ENCODE peak calls at places on chromosomes 11 and 22, in seven cellular contexts. K is GOT3; Z is SW480; J is midbrain; N is neuronal stem cell; A is stimulated activated CD4-positive, alpha-beta T cell treated with anti-CD3 and anti-CD28 coated beads, Interleukin-2, amount 100 ng/mL, for 24 hours; W is colonic mucosa. V is an unnamed sample.
A peak's percentile ranks its signal among the peaks of the same experiment; 100 is the strongest.

GRCh38 chr22:24325105-24325757 is 54.6 kb downstream of the SPECC1L start:
- DNase-seq in Z (peak; percentile 25), W (peak; percentile 34), N (no peak), A (no peak), K (no peak), J (peak; percentile 67), V (no peak)

GRCh38 chr11:33015621-33016551 is at the start of gene DEPDC7:
- DNase-seq in N (peak; percentile 76), A (peak; percentile 79), K (peak; percentile 72), J (peak; percentile 93), W (peak; percentile 95), Z (peak; percentile 96), V (peak; percentile 96)

GRCh38 chr22:41638124-41638523 is 17.0 kb downstream of the XRCC6 start:
- DNase-seq in K (no peak), J (no peak), W (no peak), A (no peak), Z (no peak), N (no peak), V (no peak)

GRCh38 chr11:34599406-34599901 is 21.4 kb upstream of the EHF start:
- DNase-seq in K (no peak), W (no peak), N (no peak), Z (peak; percentile 91), J (no peak), A (no peak), V (no peak)

GRCh38 chr11:81959341-81959740 is 774.3 kb downstream of the FAM181B start:
- DNase-seq in J (no peak), A (no peak), Z (no peak), K (no peak), W (no peak), N (peak; percentile 18), V (no peak)

GRCh38 chr11:16925495-16926065 is 88.6 kb downstream of the PLEKHA7 start:
- DNase-seq in K (no peak), Z (peak; percentile 91), W (peak; percentile 62), J (no peak), A (no peak), N (peak; percentile 66), V (no peak)

GRCh38 chr22:31210830-31211503 is 1.1 kb upstream of the LIMK2 start:
- DNase-seq in J (no peak), K (no peak), W (no peak), N (no peak), A (no peak), Z (peak; percentile 51), V (no peak)

GRCh38 chr11:78749243-78749730 is 174.6 kb upstream of the NARS2 start:
- DNase-seq in W (no peak), N (no peak), K (no peak), Z (no peak), J (no peak), A (no peak), V (no peak)

GRCh38 chr22:20107471-20107901 is 8.4 kb upstream of the RANBP1 start:
- DNase-seq in K (no peak), N (no peak), Z (no peak), A (no peak), W (no peak), J (no peak), V (no peak)

GRCh38 chr11:95764267-95764898 is 25.2 kb downstream of the FAM76B start:
- DNase-seq in J (peak; percentile 55), Z (peak; percentile 74), A (no peak), K (no peak), N (no peak), W (no peak), V (no peak)

GRCh38 chr11:69297225-69297925 is 3.4 kb downstream of the MYEOV start:
- DNase-seq in Z (peak; percentile 98), A (peak; percentile 83), J (peak; percentile 53), N (no peak), W (peak; percentile 93), K (peak; percentile 88), V (peak; percentile 94)

GRCh38 chr22:27752771-27753170 is 48.8 kb downstream of the MN1 start:
- DNase-seq in J (no peak), N (no peak), Z (no peak), K (no peak), A (no peak), W (peak; percentile 40), V (no peak)

GRCh38 chr11:1230456-1231395 is 7.9 kb downstream of the MUC5B start:
- DNase-seq in Z (peak; percentile 28), W (peak; percentile 19), N (no peak), K (no peak), A (no peak), J (no peak), V (no peak)

GRCh38 chr11:125995313-125995712 is 49.5 kb downstream of the VSIG10L2 start:
- DNase-seq in N (no peak), Z (no peak), J (no peak), W (no peak), K (no peak), A (peak; percentile 46), V (peak; percentile 32)

GRCh38 chr11:26841818-26842457 is 120.1 kb upstream of the SLC5A12 start:
- DNase-seq in Z (no peak), J (no peak), K (no peak), A (no peak), N (no peak), W (no peak), V (no peak)

GRCh38 chr11:19987243-19987870 is 172.9 kb downstream of the DBX1 start:
- DNase-seq in W (no peak), A (no peak), N (no peak), J (no peak), Z (no peak), K (no peak), V (no peak)

GRCh38 chr11:60069471-60069870 is 13.0 kb downstream of the MS4A3 start:
- DNase-seq in Z (no peak), N (no peak), W (no peak), J (no peak), K (no peak), A (no peak), V (no peak)

GRCh38 chr11:9760180-9760550 is 96.3 kb downstream of the SWAP70 start:
- DNase-seq in W (peak; percentile 72), J (peak; percentile 58), Z (no peak), K (no peak), N (no peak), A (no peak), V (peak; percentile 92)

GRCh38 chr11:94171693-94172440 is 43.2 kb downstream of the PANX1 start:
- DNase-seq in Z (peak; percentile 28), A (peak; percentile 37), N (peak; percentile 49), J (peak; percentile 9), W (peak; percentile 41), K (no peak), V (peak; percentile 74)

GRCh38 chr22:19062139-19062789 is 59.9 kb downstream of the DGCR2 start:
- DNase-seq in N (no peak), W (no peak), J (no peak), K (no peak), Z (no peak), A (no peak), V (no peak)

GRCh38 chr11:103110406-103110805 is 1.2 kb downstream of the DYNC2H1 start:
- DNase-seq in A (no peak), J (no peak), W (no peak), Z (no peak), N (no peak), K (no peak), V (no peak)

GRCh38 chr11:119907122-119907933 is 178.3 kb upstream of the NECTIN1 start:
- DNase-seq in N (no peak), J (no peak), Z (no peak), K (no peak), A (no peak), W (peak; percentile 90), V (no peak)

GRCh38 chr11:10564030-10564429 is 4.4 kb downstream of the LYVE1 start:
- DNase-seq in A (no peak), K (no peak), J (no peak), N (no peak), W (no peak), Z (no peak), V (no peak)

GRCh38 chr11:36239636-36240035 is 49.6 kb downstream of the COMMD9 start:
- DNase-seq in J (peak; percentile 54), N (no peak), K (no peak), A (no peak), Z (no peak), W (no peak), V (peak; percentile 89)

GRCh38 chr11:104060004-104060403 is 23.6 kb downstream of the DDI1 start:
- DNase-seq in Z (no peak), K (no peak), A (no peak), N (no peak), J (no peak), W (no peak), V (no peak)

GRCh38 chr22:27844256-27844655 is 42.7 kb upstream of the MN1 start:
- DNase-seq in W (no peak), J (no peak), A (no peak), K (no peak), N (no peak), Z (no peak), V (no peak)

GRCh38 chr11:30513087-30513486 is 73.1 kb downstream of the MPPED2 start:
- DNase-seq in N (no peak), W (no peak), J (no peak), Z (no peak), A (no peak), K (no peak), V (no peak)

GRCh38 chr22:27212617-27213177 is 555.3 kb downstream of the MIAT start:
- DNase-seq in Z (peak; percentile 57), W (peak; percentile 75), N (no peak), A (no peak), K (peak; percentile 62), J (no peak), V (no peak)

GRCh38 chr22:28103596-28103995 is 184.5 kb upstream of the PITPNB start:
- DNase-seq in Z (no peak), J (no peak), K (no peak), W (no peak), A (no peak), N (no peak), V (no peak)

GRCh38 chr22:20956258-20957117 is 10.6 kb upstream of the AIFM3 start:
- DNase-seq in Z (no peak), A (no peak), K (no peak), J (no peak), W (peak; percentile 89), N (no peak), V (no peak)

GRCh38 chr11:110750100-110750499 is 37.9 kb upstream of the ARHGAP20 start:
- DNase-seq in Z (no peak), K (no peak), W (no peak), N (no peak), A (no peak), J (no peak), V (no peak)

GRCh38 chr11:30868495-30869130 is 282.5 kb upstream of the MPPED2 start:
- DNase-seq in K (no peak), J (no peak), N (no peak), Z (no peak), A (no peak), W (no peak), V (no peak)

GRCh38 chr22:49199224-49199623 is 628.4 kb downstream of the BRD1 start:
- DNase-seq in Z (no peak), J (no peak), K (no peak), N (no peak), A (no peak), W (no peak), V (no peak)

GRCh38 chr11:61862714-61863547 is 28.4 kb downstream of the FADS3 start:
- DNase-seq in K (no peak), A (no peak), J (no peak), W (no peak), N (no peak), Z (no peak), V (no peak)

GRCh38 chr11:128420277-128420676 is 167.1 kb downstream of the ETS1 start:
- DNase-seq in A (no peak), N (no peak), J (no peak), W (no peak), K (no peak), Z (no peak), V (no peak)

GRCh38 chr22:43882122-43882767 is 9.6 kb downstream of the PNPLA5 start:
- DNase-seq in K (no peak), A (no peak), Z (no peak), W (no peak), J (no peak), N (no peak), V (peak; percentile 18)

GRCh38 chr11:19714093-19714386 is 1.4 kb downstream of the NAV2 start:
- DNase-seq in A (no peak), J (no peak), Z (no peak), K (no peak), W (no peak), N (no peak), V (no peak)

GRCh38 chr11:2210366-2211112 is 38.9 kb upstream of the TH start:
- DNase-seq in K (no peak), N (no peak), W (peak; percentile 27), Z (no peak), J (no peak), A (peak; percentile 15), V (no peak)